ENCODE peak calls at places on chromosomes 12 and 14, in five cellular contexts. One of them, this sample, is unnamed.

GRCh38 chr12:28025821-28026505 is 53.4 kb upstream of the PTHLH start:
- DNase-seq in mucosa of descending colon: no peak
- DNase-seq in CD8-positive, alpha-beta T cell: no peak
- DNase-seq in left lung: no peak
- DNase-seq in ovary: no peak
- DNase-seq in this sample: no peak

GRCh38 chr12:117380083-117380482 is 18.7 kb upstream of the NOS1 start:
- DNase-seq in CD8-positive, alpha-beta T cell: no peak
- DNase-seq in ovary: no peak
- DNase-seq in mucosa of descending colon: no peak
- DNase-seq in left lung: no peak
- DNase-seq in this sample: no peak

GRCh38 chr14:97266653-97267052 is 469.5 kb downstream of the VRK1 start:
- DNase-seq in mucosa of descending colon: no peak
- DNase-seq in left lung: no peak
- DNase-seq in CD8-positive, alpha-beta T cell: no peak
- DNase-seq in ovary: no peak
- DNase-seq in this sample: no peak

GRCh38 chr12:22289250-22289649 is 45.3 kb downstream of the ST8SIA1 start:
- DNase-seq in left lung: no peak
- DNase-seq in CD8-positive, alpha-beta T cell: no peak
- DNase-seq in ovary: no peak
- DNase-seq in mucosa of descending colon: no peak
- DNase-seq in this sample: no peak

GRCh38 chr14:104215706-104216334 is 77.4 kb downstream of the KIF26A start:
- DNase-seq in CD8-positive, alpha-beta T cell: no peak
- DNase-seq in ovary: peak
- DNase-seq in mucosa of descending colon: peak
- DNase-seq in left lung: no peak
- DNase-seq in this sample: no peak

GRCh38 chr12:113242018-113242418 is 20.8 kb downstream of the TPCN1 start:
- DNase-seq in left lung: peak
- DNase-seq in CD8-positive, alpha-beta T cell: no peak
- DNase-seq in mucosa of descending colon: peak
- DNase-seq in ovary: peak
- DNase-seq in this sample: no peak

GRCh38 chr14:104134061-104134965 is 4.1 kb upstream of the KIF26A start:
- DNase-seq in mucosa of descending colon: peak
- DNase-seq in CD8-positive, alpha-beta T cell: no peak
- DNase-seq in left lung: no peak
- DNase-seq in ovary: peak
- DNase-seq in this sample: no peak

GRCh38 chr12:97047361-97047760 is 140.3 kb downstream of the NEDD1 start:
- DNase-seq in mucosa of descending colon: no peak
- DNase-seq in CD8-positive, alpha-beta T cell: no peak
- DNase-seq in left lung: no peak
- DNase-seq in ovary: no peak
- DNase-seq in this sample: no peak

GRCh38 chr12:60693019-60693626 is 1097.3 kb downstream of the SLC16A7 start:
- DNase-seq in ovary: no peak
- DNase-seq in CD8-positive, alpha-beta T cell: no peak
- DNase-seq in mucosa of descending colon: no peak
- DNase-seq in left lung: no peak
- DNase-seq in this sample: no peak

GRCh38 chr12:69196302-69197288 is 42.8 kb upstream of the CPSF6 start:
- DNase-seq in mucosa of descending colon: peak
- DNase-seq in ovary: no peak
- DNase-seq in CD8-positive, alpha-beta T cell: no peak
- DNase-seq in left lung: no peak
- DNase-seq in this sample: peak

GRCh38 chr12:68743416-68743815 is 2.6 kb upstream of the SLC35E3 start:
- DNase-seq in CD8-positive, alpha-beta T cell: no peak
- DNase-seq in left lung: no peak
- DNase-seq in mucosa of descending colon: no peak
- DNase-seq in ovary: no peak
- DNase-seq in this sample: no peak

GRCh38 chr14:59154383-59154782 is 34.1 kb upstream of the DAAM1 start:
- DNase-seq in ovary: no peak
- DNase-seq in CD8-positive, alpha-beta T cell: no peak
- DNase-seq in mucosa of descending colon: no peak
- DNase-seq in left lung: no peak
- DNase-seq in this sample: peak

GRCh38 chr12:110279976-110280783 is 867 bp upstream of the ATP2A2 start:
- DNase-seq in ovary: peak
- DNase-seq in left lung: peak
- DNase-seq in CD8-positive, alpha-beta T cell: peak
- DNase-seq in mucosa of descending colon: no peak
- DNase-seq in this sample: peak

GRCh38 chr12:58844161-58844560 is 76.1 kb downstream of the LRIG3 start:
- DNase-seq in left lung: no peak
- DNase-seq in ovary: no peak
- DNase-seq in mucosa of descending colon: no peak
- DNase-seq in CD8-positive, alpha-beta T cell: no peak
- DNase-seq in this sample: no peak

GRCh38 chr14:54568821-54569591 is 2.1 kb downstream of the SAMD4A start:
- DNase-seq in left lung: no peak
- DNase-seq in mucosa of descending colon: peak
- DNase-seq in ovary: no peak
- DNase-seq in CD8-positive, alpha-beta T cell: no peak
- DNase-seq in this sample: peak

GRCh38 chr12:4553943-4554342 is 8.1 kb upstream of the DYRK4 start:
- DNase-seq in left lung: no peak
- DNase-seq in CD8-positive, alpha-beta T cell: no peak
- DNase-seq in ovary: no peak
- DNase-seq in mucosa of descending colon: no peak
- DNase-seq in this sample: no peak

GRCh38 chr14:72519543-72519942 is 374.4 kb downstream of the DPF3 start:
- DNase-seq in ovary: no peak
- DNase-seq in mucosa of descending colon: no peak
- DNase-seq in left lung: no peak
- DNase-seq in CD8-positive, alpha-beta T cell: no peak
- DNase-seq in this sample: no peak

GRCh38 chr12:49961993-49962764 is 507 bp downstream of the AQP5 start:
- DNase-seq in left lung: no peak
- DNase-seq in ovary: no peak
- DNase-seq in mucosa of descending colon: no peak
- DNase-seq in CD8-positive, alpha-beta T cell: no peak
- DNase-seq in this sample: no peak

GRCh38 chr14:79510659-79511058 is 700.6 kb downstream of the DIO2 start:
- DNase-seq in ovary: no peak
- DNase-seq in left lung: no peak
- DNase-seq in CD8-positive, alpha-beta T cell: no peak
- DNase-seq in mucosa of descending colon: no peak
- DNase-seq in this sample: peak

DNA sequence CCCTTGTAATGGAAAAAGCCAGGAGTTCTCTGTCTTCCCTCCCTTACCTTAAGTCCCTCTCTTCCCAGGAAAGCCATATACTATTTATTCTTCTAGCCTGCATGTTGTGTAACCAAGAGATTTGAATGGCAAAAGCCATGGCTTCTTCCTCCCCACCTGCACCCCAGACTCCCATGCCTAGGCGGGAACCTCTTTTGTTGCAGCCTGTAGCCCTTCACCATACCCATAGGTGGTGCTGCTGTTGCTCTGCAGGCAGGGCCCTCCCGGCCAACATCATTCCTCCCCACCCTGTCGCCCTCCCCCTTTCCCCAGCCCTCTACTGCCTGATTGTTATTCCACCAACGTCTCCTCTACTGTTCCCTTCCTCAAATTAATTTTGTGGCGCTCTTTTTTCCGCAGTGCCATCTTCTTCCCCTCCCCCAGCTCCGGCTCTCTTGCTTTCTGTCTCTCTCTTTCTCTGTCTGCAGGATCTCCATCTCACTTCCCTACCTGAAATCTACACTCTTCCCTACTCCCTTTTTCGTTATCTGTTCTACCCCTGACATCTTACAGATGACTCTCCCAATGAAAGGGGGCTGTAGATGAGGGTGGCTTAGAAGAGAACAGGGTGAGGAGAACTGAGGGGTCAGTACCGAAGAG is 13.8 kb downstream of the NGDN start:
- DNase-seq in mucosa of descending colon: no peak
- DNase-seq in ovary: no peak
- DNase-seq in left lung: no peak
- DNase-seq in CD8-positive, alpha-beta T cell: no peak
- DNase-seq in this sample: peak
- H3K4me3 ChIP-seq in mucosa of descending colon: no peak
- H3K4me3 ChIP-seq in ovary: no peak
- H3K4me3 ChIP-seq in left lung: no peak
- H3K4me3 ChIP-seq in CD8-positive, alpha-beta T cell: no peak
- H3K4me3 ChIP-seq in this sample: no peak

DNA sequence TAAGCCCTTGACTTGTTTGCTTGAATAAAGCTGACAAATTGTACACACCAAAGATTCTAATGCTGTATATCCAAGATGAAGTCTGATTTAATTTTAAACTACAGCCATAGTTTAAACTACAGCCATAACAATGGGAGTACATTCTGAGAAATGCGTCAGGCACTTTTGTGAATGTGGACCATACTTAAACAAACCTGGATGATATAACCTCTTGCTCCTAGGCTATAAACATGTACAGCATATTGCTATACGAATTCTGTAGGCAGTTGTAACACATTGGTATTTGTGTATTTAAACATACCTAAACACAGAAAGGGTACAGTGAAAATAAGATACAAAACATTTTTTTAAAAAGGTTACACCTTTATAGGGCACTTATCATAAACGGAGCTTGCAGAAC is 59.4 kb upstream of the KCNMB4 start:
- DNase-seq in left lung: no peak
- DNase-seq in ovary: no peak
- DNase-seq in CD8-positive, alpha-beta T cell: no peak
- DNase-seq in mucosa of descending colon: no peak
- DNase-seq in this sample: no peak
- TF ChIP-seq CTCF in left lung: no peak
- TF ChIP-seq CTCF in ovary: no peak
- TF ChIP-seq CTCF in CD8-positive, alpha-beta T cell: no peak
- TF ChIP-seq CTCF in mucosa of descending colon: no peak
- TF ChIP-seq CTCF in this sample: no peak

DNA sequence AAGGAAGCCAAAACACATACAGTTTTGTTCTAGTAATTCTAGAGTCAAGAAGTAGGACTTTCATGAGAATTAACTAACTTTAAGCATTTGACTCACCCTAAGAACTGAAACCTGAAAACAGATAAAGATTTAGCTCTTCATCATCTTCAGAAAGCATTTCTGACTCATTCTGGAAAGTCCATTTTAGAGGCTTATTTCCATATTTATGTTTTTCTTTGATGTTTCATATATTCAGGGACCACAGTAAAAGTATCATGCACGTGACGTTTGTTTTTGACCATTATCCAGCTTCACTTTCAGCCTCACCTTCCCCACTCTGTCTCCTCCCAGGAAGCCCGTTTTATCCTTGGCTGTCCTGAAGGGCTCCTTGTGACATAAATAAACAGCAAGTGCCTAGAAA is 79.2 kb downstream of the MDGA2 start:
- DNase-seq in ovary: no peak
- DNase-seq in left lung: no peak
- DNase-seq in mucosa of descending colon: no peak
- DNase-seq in CD8-positive, alpha-beta T cell: no peak
- DNase-seq in this sample: no peak
- H3K4me3 ChIP-seq in ovary: no peak
- H3K4me3 ChIP-seq in left lung: no peak
- H3K4me3 ChIP-seq in mucosa of descending colon: no peak
- H3K4me3 ChIP-seq in CD8-positive, alpha-beta T cell: no peak
- H3K4me3 ChIP-seq in this sample: no peak

DNA sequence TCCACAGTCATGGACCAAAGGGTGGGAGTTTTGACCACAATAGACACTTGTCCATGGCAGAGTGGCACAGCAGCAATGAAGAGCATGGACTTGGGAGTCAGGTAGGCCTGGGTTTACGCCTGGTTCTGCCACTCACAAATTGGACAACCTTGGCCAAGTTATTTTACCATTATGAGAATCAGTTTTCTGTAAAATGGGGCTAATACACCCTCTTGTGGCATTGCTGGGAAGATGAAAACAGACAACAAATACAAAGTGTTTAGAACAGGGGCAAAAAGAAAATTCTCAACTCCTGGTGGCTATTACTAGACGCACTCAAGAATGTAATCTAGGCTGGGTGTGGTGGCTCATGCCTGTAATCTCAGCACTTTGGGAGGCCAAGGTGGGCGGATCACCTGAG is 2.6 kb downstream of the C12orf43 start:
- DNase-seq in ovary: no peak
- DNase-seq in left lung: no peak
- DNase-seq in CD8-positive, alpha-beta T cell: no peak
- DNase-seq in mucosa of descending colon: no peak
- DNase-seq in this sample: no peak
- TF ChIP-seq CTCF in ovary: no peak
- TF ChIP-seq CTCF in left lung: no peak
- TF ChIP-seq CTCF in CD8-positive, alpha-beta T cell: no peak
- TF ChIP-seq CTCF in mucosa of descending colon: no peak
- TF ChIP-seq CTCF in this sample: no peak

GRCh38 chr14:85535916-85536834 is 6.2 kb downstream of the FLRT2 start:
- DNase-seq in CD8-positive, alpha-beta T cell: no peak
- DNase-seq in ovary: peak
- DNase-seq in left lung: no peak
- DNase-seq in mucosa of descending colon: no peak
- DNase-seq in this sample: peak
- H3K4me3 ChIP-seq in CD8-positive, alpha-beta T cell: no peak
- H3K4me3 ChIP-seq in ovary: peak
- H3K4me3 ChIP-seq in left lung: no peak
- H3K4me3 ChIP-seq in mucosa of descending colon: no peak
- H3K4me3 ChIP-seq in this sample: peak